ENCODE peak calls at places on chromosomes 4 and X, in ten cellular contexts. One of them, this sample, is unnamed.

GRCh38 chr4:124060261-124060918 is 652.1 kb downstream of the ANKRD50 start:
- DNase-seq in HCEC 1CT: peak
- DNase-seq in foreskin fibroblast: peak
- DNase-seq in activated gamma-delta T cell treated with Interleukin-2 at 50 U/mL for 16 hours: no peak
- DNase-seq in stimulated activated CD8-positive, alpha-beta memory T cell treated with anti-CD3 and anti-CD28 coated beads, Interleukin-4, amount 100 ng/mL, for 24 hours: no peak
- DNase-seq in H9: no peak
- DNase-seq in GM03348: peak
- DNase-seq in NCI-H1105: no peak
- DNase-seq in endothelial cell: no peak
- DNase-seq in ACHN: no peak
- DNase-seq in this sample: no peak

GRCh38 chr4:129232627-129233337 is 136.8 kb downstream of the C4orf33 start:
- DNase-seq in HCEC 1CT: no peak
- DNase-seq in foreskin fibroblast: no peak
- DNase-seq in activated gamma-delta T cell treated with Interleukin-2 at 50 U/mL for 16 hours: no peak
- DNase-seq in stimulated activated CD8-positive, alpha-beta memory T cell treated with anti-CD3 and anti-CD28 coated beads, Interleukin-4, amount 100 ng/mL, for 24 hours: no peak
- DNase-seq in H9: no peak
- DNase-seq in GM03348: no peak
- DNase-seq in NCI-H1105: no peak
- DNase-seq in endothelial cell: no peak
- DNase-seq in ACHN: no peak
- DNase-seq in this sample: no peak

GRCh38 chrX:153549231-153549630 is 31.8 kb downstream of the ATP2B3 start:
- DNase-seq in HCEC 1CT: no peak
- DNase-seq in foreskin fibroblast: no peak
- DNase-seq in activated gamma-delta T cell treated with Interleukin-2 at 50 U/mL for 16 hours: no peak
- DNase-seq in stimulated activated CD8-positive, alpha-beta memory T cell treated with anti-CD3 and anti-CD28 coated beads, Interleukin-4, amount 100 ng/mL, for 24 hours: no peak
- DNase-seq in H9: no peak
- DNase-seq in GM03348: no peak
- DNase-seq in NCI-H1105: no peak
- DNase-seq in endothelial cell: no peak
- DNase-seq in ACHN: no peak
- DNase-seq in this sample: no peak

GRCh38 chr4:121195649-121196048 is 31.5 kb upstream of the TNIP3 start:
- DNase-seq in HCEC 1CT: no peak
- DNase-seq in foreskin fibroblast: no peak
- DNase-seq in activated gamma-delta T cell treated with Interleukin-2 at 50 U/mL for 16 hours: no peak
- DNase-seq in stimulated activated CD8-positive, alpha-beta memory T cell treated with anti-CD3 and anti-CD28 coated beads, Interleukin-4, amount 100 ng/mL, for 24 hours: no peak
- DNase-seq in H9: no peak
- DNase-seq in GM03348: no peak
- DNase-seq in NCI-H1105: no peak
- DNase-seq in endothelial cell: no peak
- DNase-seq in ACHN: no peak
- DNase-seq in this sample: no peak

GRCh38 chr4:154519214-154519613 is 27.6 kb upstream of the DCHS2 start:
- DNase-seq in HCEC 1CT: no peak
- DNase-seq in foreskin fibroblast: no peak
- DNase-seq in activated gamma-delta T cell treated with Interleukin-2 at 50 U/mL for 16 hours: no peak
- DNase-seq in stimulated activated CD8-positive, alpha-beta memory T cell treated with anti-CD3 and anti-CD28 coated beads, Interleukin-4, amount 100 ng/mL, for 24 hours: no peak
- DNase-seq in H9: no peak
- DNase-seq in GM03348: no peak
- DNase-seq in NCI-H1105: no peak
- DNase-seq in endothelial cell: no peak
- DNase-seq in ACHN: no peak
- DNase-seq in this sample: no peak

GRCh38 chrX:139851730-139852129 is 81.1 kb downstream of the ATP11C start:
- DNase-seq in HCEC 1CT: no peak
- DNase-seq in foreskin fibroblast: no peak
- DNase-seq in activated gamma-delta T cell treated with Interleukin-2 at 50 U/mL for 16 hours: no peak
- DNase-seq in stimulated activated CD8-positive, alpha-beta memory T cell treated with anti-CD3 and anti-CD28 coated beads, Interleukin-4, amount 100 ng/mL, for 24 hours: no peak
- DNase-seq in H9: no peak
- DNase-seq in GM03348: no peak
- DNase-seq in NCI-H1105: no peak
- DNase-seq in endothelial cell: no peak
- DNase-seq in ACHN: no peak
- DNase-seq in this sample: no peak

GRCh38 chrX:10615931-10616780 is 4.2 kb downstream of the MID1 start:
- DNase-seq in HCEC 1CT: peak
- DNase-seq in foreskin fibroblast: peak
- DNase-seq in activated gamma-delta T cell treated with Interleukin-2 at 50 U/mL for 16 hours: no peak
- DNase-seq in stimulated activated CD8-positive, alpha-beta memory T cell treated with anti-CD3 and anti-CD28 coated beads, Interleukin-4, amount 100 ng/mL, for 24 hours: no peak
- DNase-seq in H9: peak
- DNase-seq in GM03348: peak
- DNase-seq in NCI-H1105: peak
- DNase-seq in endothelial cell: peak
- DNase-seq in ACHN: peak
- DNase-seq in this sample: no peak

GRCh38 chr4:26525136-26525535 is 34.9 kb upstream of the CCKAR start:
- DNase-seq in HCEC 1CT: peak
- DNase-seq in foreskin fibroblast: peak
- DNase-seq in activated gamma-delta T cell treated with Interleukin-2 at 50 U/mL for 16 hours: no peak
- DNase-seq in stimulated activated CD8-positive, alpha-beta memory T cell treated with anti-CD3 and anti-CD28 coated beads, Interleukin-4, amount 100 ng/mL, for 24 hours: no peak
- DNase-seq in H9: no peak
- DNase-seq in GM03348: peak
- DNase-seq in NCI-H1105: no peak
- DNase-seq in endothelial cell: no peak
- DNase-seq in ACHN: peak
- DNase-seq in this sample: no peak

GRCh38 chrX:20265726-20266681 is 705 bp downstream of the RPS6KA3 start:
- DNase-seq in HCEC 1CT: peak
- DNase-seq in foreskin fibroblast: no peak
- DNase-seq in activated gamma-delta T cell treated with Interleukin-2 at 50 U/mL for 16 hours: peak
- DNase-seq in stimulated activated CD8-positive, alpha-beta memory T cell treated with anti-CD3 and anti-CD28 coated beads, Interleukin-4, amount 100 ng/mL, for 24 hours: no peak
- DNase-seq in H9: peak
- DNase-seq in GM03348: peak
- DNase-seq in NCI-H1105: no peak
- DNase-seq in endothelial cell: peak
- DNase-seq in ACHN: peak
- DNase-seq in this sample: peak

GRCh38 chr4:677431-678293 is 3.3 kb downstream of the MYL5 start:
- DNase-seq in HCEC 1CT: no peak
- DNase-seq in foreskin fibroblast: no peak
- DNase-seq in activated gamma-delta T cell treated with Interleukin-2 at 50 U/mL for 16 hours: no peak
- DNase-seq in stimulated activated CD8-positive, alpha-beta memory T cell treated with anti-CD3 and anti-CD28 coated beads, Interleukin-4, amount 100 ng/mL, for 24 hours: no peak
- DNase-seq in H9: peak
- DNase-seq in GM03348: no peak
- DNase-seq in NCI-H1105: no peak
- DNase-seq in endothelial cell: peak
- DNase-seq in ACHN: no peak
- DNase-seq in this sample: no peak

GRCh38 chr4:168220893-168221292 is 97.7 kb downstream of the DDX60 start:
- DNase-seq in HCEC 1CT: peak
- DNase-seq in foreskin fibroblast: no peak
- DNase-seq in activated gamma-delta T cell treated with Interleukin-2 at 50 U/mL for 16 hours: no peak
- DNase-seq in stimulated activated CD8-positive, alpha-beta memory T cell treated with anti-CD3 and anti-CD28 coated beads, Interleukin-4, amount 100 ng/mL, for 24 hours: no peak
- DNase-seq in H9: no peak
- DNase-seq in GM03348: no peak
- DNase-seq in NCI-H1105: no peak
- DNase-seq in endothelial cell: no peak
- DNase-seq in ACHN: no peak
- DNase-seq in this sample: no peak

GRCh38 chr4:125387770-125388169 is 73.0 kb downstream of the FAT4 start:
- DNase-seq in HCEC 1CT: no peak
- DNase-seq in foreskin fibroblast: no peak
- DNase-seq in activated gamma-delta T cell treated with Interleukin-2 at 50 U/mL for 16 hours: no peak
- DNase-seq in stimulated activated CD8-positive, alpha-beta memory T cell treated with anti-CD3 and anti-CD28 coated beads, Interleukin-4, amount 100 ng/mL, for 24 hours: no peak
- DNase-seq in H9: no peak
- DNase-seq in GM03348: peak
- DNase-seq in NCI-H1105: no peak
- DNase-seq in endothelial cell: no peak
- DNase-seq in ACHN: no peak
- DNase-seq in this sample: no peak

GRCh38 chr4:6114181-6114580 is 86.2 kb downstream of the JAKMIP1 start:
- DNase-seq in HCEC 1CT: no peak
- DNase-seq in foreskin fibroblast: no peak
- DNase-seq in activated gamma-delta T cell treated with Interleukin-2 at 50 U/mL for 16 hours: no peak
- DNase-seq in stimulated activated CD8-positive, alpha-beta memory T cell treated with anti-CD3 and anti-CD28 coated beads, Interleukin-4, amount 100 ng/mL, for 24 hours: no peak
- DNase-seq in H9: no peak
- DNase-seq in GM03348: no peak
- DNase-seq in NCI-H1105: no peak
- DNase-seq in endothelial cell: no peak
- DNase-seq in ACHN: no peak
- DNase-seq in this sample: no peak